ENCODE peak calls at places on chromosomes 6 and 20, in four cellular contexts. Z is fibroblast of the aortic adventitia, E is heart left ventricle, Y is HCT116. D is an unnamed sample.

GRCh38 chr6:78538002-78538401 is 329.3 kb upstream of the IRAK1BP1 start:
- DNase-seq in Y (no peak), Z (peak), E (no peak), D (no peak)

GRCh38 chr6:23213651-23214050 is 644.3 kb downstream of the HDGFL1 start:
- DNase-seq in Z (no peak), Y (no peak), E (no peak), D (no peak)

GRCh38 chr6:163991326-163991725 is 576.8 kb downstream of the QKI start:
- DNase-seq in Z (no peak), Y (no peak), E (no peak), D (no peak)

GRCh38 chr6:96626749-96627353 is 63.9 kb downstream of the FHL5 start:
- DNase-seq in Y (peak), E (no peak), Z (peak), D (peak)

GRCh38 chr6:20319520-20320357 is 81.9 kb upstream of the E2F3 start:
- DNase-seq in Y (no peak), E (peak), Z (no peak), D (no peak)

GRCh38 chr6:170024940-170025339 is 265.9 kb downstream of the DLL1 start:
- DNase-seq in Y (no peak), E (no peak), Z (peak), D (no peak)

GRCh38 chr6:6713660-6714446 is 125.3 kb downstream of the LY86 start:
- DNase-seq in Z (peak), E (no peak), Y (no peak), D (no peak)

GRCh38 chr20:42093542-42094440 is 475.6 kb upstream of the CHD6 start:
- DNase-seq in E (no peak), Z (no peak), Y (no peak), D (peak)

GRCh38 chr6:168939771-168940170 is 313.9 kb downstream of the THBS2 start:
- DNase-seq in E (no peak), Y (no peak), Z (no peak), D (no peak)

GRCh38 chr6:154384196-154384595 is 27.6 kb upstream of the IPCEF1 start:
- DNase-seq in Y (no peak), Z (no peak), E (no peak), D (no peak)

GRCh38 chr6:34486106-34486740 is 20.3 kb downstream of the PACSIN1 start:
- DNase-seq in Z (no peak), Y (no peak), E (no peak), D (peak)

GRCh38 chr6:2877057-2877882 is 25.8 kb downstream of the SERPINB9 start:
- DNase-seq in Y (no peak), E (peak), Z (peak), D (no peak)
- H3K4me3 ChIP-seq in Y (peak), E (peak), Z (peak), D (no peak)

GRCh38 chr20:50514750-50515149 is 4.6 kb downstream of the PTPN1 start:
- DNase-seq in Y (no peak), E (no peak), Z (no peak), D (no peak)

GRCh38 chr20:50515471-50516106 is 5.4 kb downstream of the PTPN1 start:
- DNase-seq in Z (no peak), Y (no peak), E (no peak), D (no peak)

GRCh38 chr20:50512323-50512722 is 2.1 kb downstream of the PTPN1 start:
- DNase-seq in Z (no peak), E (no peak), Y (no peak), D (no peak)

GRCh38 chr20:50513169-50514034 is 3.2 kb downstream of the PTPN1 start:
- DNase-seq in Y (no peak), Z (peak), E (no peak), D (no peak)

DNA sequence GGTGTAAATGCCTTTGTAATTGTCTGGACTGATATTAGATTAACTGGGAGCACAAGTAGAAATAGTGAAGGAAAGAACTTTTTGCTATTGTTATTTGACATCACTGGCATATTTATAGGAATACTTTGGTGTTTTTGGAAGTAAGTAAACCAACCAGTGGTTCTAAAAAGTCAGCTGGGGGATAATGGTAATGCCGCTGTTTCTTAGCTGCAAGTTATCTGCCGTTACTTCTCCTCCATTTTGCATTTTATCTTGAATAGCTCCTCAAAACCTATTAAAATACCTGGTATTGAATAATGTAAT is 3.8 kb downstream of the PTPN1 start:
- DNase-seq in Z (no peak), Y (no peak), E (no peak), D (no peak)
- H3K4me3 ChIP-seq in Z (no peak), Y (no peak), E (no peak), D (no peak)

DNA sequence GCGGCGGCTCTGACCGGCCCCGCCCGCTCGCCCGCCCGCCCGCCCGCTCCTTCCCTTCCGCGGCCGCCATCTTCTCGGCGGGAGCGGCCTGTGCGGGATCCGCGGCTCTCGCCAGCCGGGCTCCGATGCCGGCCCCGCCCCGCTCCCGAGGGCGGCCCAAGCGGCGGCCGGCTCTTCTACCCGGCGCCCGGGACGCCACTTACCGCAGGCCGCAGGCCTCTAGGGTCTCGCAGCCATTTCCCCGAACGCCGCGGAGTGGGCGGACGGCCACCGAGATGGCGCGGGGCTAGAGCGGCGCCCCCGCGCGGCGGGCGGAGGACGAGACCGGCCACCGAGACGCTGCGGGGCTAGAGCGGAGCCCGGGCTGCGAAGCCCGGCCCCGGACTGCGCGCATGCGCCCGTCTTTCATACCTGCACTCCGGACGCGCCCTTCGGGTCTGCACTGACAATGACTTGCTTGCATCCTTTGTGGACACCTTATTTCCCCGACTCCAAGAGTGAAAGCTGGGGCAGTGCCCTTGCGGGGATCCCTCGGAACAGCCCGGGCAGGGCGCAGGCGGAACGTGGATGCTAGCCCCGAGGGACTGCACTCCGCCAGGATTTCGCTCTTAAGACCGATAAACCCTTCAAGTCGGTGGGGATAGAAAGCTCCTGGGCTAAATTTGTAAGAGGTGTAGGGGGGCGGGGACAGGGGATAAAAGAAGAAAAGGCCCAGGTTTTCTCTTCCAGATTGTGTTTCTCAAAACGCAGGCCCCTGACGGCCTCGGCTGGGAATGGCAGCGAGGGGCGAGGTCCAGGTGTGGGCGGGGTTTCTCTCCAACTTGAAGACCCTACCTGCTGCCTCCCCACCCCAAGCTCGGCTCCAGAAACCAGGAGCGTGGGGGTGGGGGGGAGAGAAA is at the start of gene DIDO1:
- DNase-seq in Y (peak), Z (peak), E (peak), D (peak)
- H3K4me3 ChIP-seq in Y (peak), Z (peak), E (peak), D (peak)

DNA sequence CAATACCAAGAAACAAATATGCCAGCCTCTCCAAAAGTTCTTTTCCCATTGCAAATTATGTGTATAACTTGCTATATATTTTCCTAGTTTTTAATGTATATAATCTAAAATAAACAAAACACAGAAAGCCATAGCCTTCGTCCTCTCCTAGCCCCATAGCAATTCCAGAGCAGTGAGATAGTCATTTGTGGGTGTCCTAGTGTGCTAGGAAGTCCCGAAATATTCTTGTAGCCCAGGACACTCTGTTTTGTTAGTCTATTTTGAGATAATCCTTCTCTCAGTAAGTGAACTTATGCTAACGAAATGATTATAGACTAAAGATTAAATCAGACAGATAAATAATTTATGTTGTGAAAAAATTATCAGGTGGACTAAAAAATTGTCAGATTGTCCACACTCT is 90.7 kb downstream of the AIG1 start:
- DNase-seq in Z (no peak), E (no peak), Y (no peak), D (no peak)
- H3K4me3 ChIP-seq in Z (no peak), E (no peak), Y (no peak), D (no peak)

GRCh38 chr6:52576054-52576391 is 837 bp downstream of the TRAM2 start:
- DNase-seq in Y (no peak), E (no peak), Z (no peak), D (no peak)

GRCh38 chr6:52576392-52577021 is 353 bp downstream of the TRAM2 start:
- DNase-seq in Y (peak), E (peak), Z (peak), D (peak)

GRCh38 chr6:52577022-52577777 is at the start of gene TRAM2:
- DNase-seq in E (peak), Z (peak), Y (peak), D (peak)

GRCh38 chr6:52574709-52575489 is 2.0 kb downstream of the TRAM2 start:
- DNase-seq in Z (peak), Y (no peak), E (no peak), D (peak)

DNA sequence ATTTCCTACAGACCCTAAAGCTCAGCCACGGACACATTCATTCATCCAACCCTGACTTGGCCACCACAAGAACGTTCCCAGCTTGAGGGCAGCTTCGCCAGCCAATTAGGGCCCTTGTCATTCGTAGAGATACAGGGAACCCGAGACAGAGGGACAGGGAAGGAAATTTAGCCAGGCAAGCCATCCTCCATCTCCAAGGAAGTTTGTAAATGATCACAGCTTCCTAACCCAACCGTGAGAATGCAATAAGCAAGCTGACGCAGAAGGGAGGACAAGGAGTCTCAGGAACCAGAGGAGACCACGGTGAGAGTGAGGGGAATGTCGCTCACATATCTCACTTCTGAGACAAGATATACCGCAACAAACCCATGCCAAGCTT is 1.4 kb downstream of the TRAM2 start:
- DNase-seq in Y (no peak), E (no peak), Z (no peak), D (no peak)
- H3K4me3 ChIP-seq in Y (peak), E (peak), Z (peak), D (no peak)

D was measured in Jurkat, Clone E6-1.